ENCODE peak calls at places on chromosomes 12 and 14, in five cellular contexts. One of them, this sample, is unnamed.

GRCh38 chr14:53004976-53005375 is 54.1 kb upstream of the FERMT2 start:
- DNase-seq in fibroblast of villous mesenchyme: no peak
- DNase-seq in fibroblast of mammary gland: peak; percentile 42
- DNase-seq in osteocyte: no peak
- DNase-seq in tibial artery: no peak
- DNase-seq in this sample: no peak

GRCh38 chr14:64971890-64972785 is at the start of gene RAB15:
- DNase-seq in fibroblast of villous mesenchyme: peak; percentile 27
- DNase-seq in fibroblast of mammary gland: peak; percentile 3
- DNase-seq in osteocyte: no peak
- DNase-seq in tibial artery: no peak
- DNase-seq in this sample: no peak

GRCh38 chr14:77804592-77804991 is 4.7 kb downstream of the ADCK1 start:
- DNase-seq in fibroblast of villous mesenchyme: peak; percentile 12
- DNase-seq in fibroblast of mammary gland: peak; percentile 27
- DNase-seq in osteocyte: no peak
- DNase-seq in tibial artery: no peak
- DNase-seq in this sample: no peak

GRCh38 chr14:58866386-58866785 is 228.6 kb downstream of the DACT1 start:
- DNase-seq in fibroblast of villous mesenchyme: peak; percentile 36
- DNase-seq in fibroblast of mammary gland: no peak
- DNase-seq in osteocyte: no peak
- DNase-seq in tibial artery: no peak
- DNase-seq in this sample: peak; percentile 7

GRCh38 chr12:14997998-14998397 is 25.2 kb downstream of the PDE6H start:
- DNase-seq in fibroblast of villous mesenchyme: no peak
- DNase-seq in fibroblast of mammary gland: no peak
- DNase-seq in osteocyte: no peak
- DNase-seq in tibial artery: no peak
- DNase-seq in this sample: no peak

GRCh38 chr12:52350021-52350620 is 17.2 kb downstream of the KRT85 start:
- DNase-seq in fibroblast of villous mesenchyme: no peak
- DNase-seq in fibroblast of mammary gland: no peak
- DNase-seq in osteocyte: peak; percentile 51
- DNase-seq in tibial artery: no peak
- DNase-seq in this sample: no peak

GRCh38 chr12:66831495-66831894 is 152.6 kb upstream of the GRIP1 start:
- DNase-seq in fibroblast of villous mesenchyme: no peak
- DNase-seq in fibroblast of mammary gland: no peak
- DNase-seq in osteocyte: no peak
- DNase-seq in tibial artery: no peak
- DNase-seq in this sample: no peak

GRCh38 chr12:130668286-130669204 is 47.6 kb downstream of the RIMBP2 start:
- DNase-seq in fibroblast of villous mesenchyme: no peak
- DNase-seq in fibroblast of mammary gland: no peak
- DNase-seq in osteocyte: no peak
- DNase-seq in tibial artery: no peak
- DNase-seq in this sample: no peak

GRCh38 chr14:42980419-42980818 is 1373.7 kb downstream of the LRFN5 start:
- DNase-seq in fibroblast of villous mesenchyme: no peak
- DNase-seq in fibroblast of mammary gland: no peak
- DNase-seq in osteocyte: no peak
- DNase-seq in tibial artery: no peak
- DNase-seq in this sample: no peak

GRCh38 chr14:90039253-90040010 is 22.4 kb upstream of the KCNK13 start:
- DNase-seq in fibroblast of villous mesenchyme: no peak
- DNase-seq in fibroblast of mammary gland: no peak
- DNase-seq in osteocyte: no peak
- DNase-seq in tibial artery: no peak
- DNase-seq in this sample: no peak

GRCh38 chr14:89805501-89805900 is 149.0 kb downstream of the EFCAB11 start:
- DNase-seq in fibroblast of villous mesenchyme: peak; percentile 21
- DNase-seq in fibroblast of mammary gland: no peak
- DNase-seq in osteocyte: no peak
- DNase-seq in tibial artery: no peak
- DNase-seq in this sample: peak; percentile 7

GRCh38 chr12:53585726-53586125 is 40.5 kb downstream of the ATF7 start:
- DNase-seq in fibroblast of villous mesenchyme: no peak
- DNase-seq in fibroblast of mammary gland: no peak
- DNase-seq in osteocyte: no peak
- DNase-seq in tibial artery: no peak
- DNase-seq in this sample: no peak

GRCh38 chr12:92039048-92039447 is 106.6 kb downstream of the BTG1 start:
- DNase-seq in fibroblast of villous mesenchyme: no peak
- DNase-seq in fibroblast of mammary gland: no peak
- DNase-seq in osteocyte: no peak
- DNase-seq in tibial artery: no peak
- DNase-seq in this sample: no peak

GRCh38 chr14:23941230-23941629 is 12.3 kb upstream of the DHRS4 start:
- DNase-seq in fibroblast of villous mesenchyme: no peak
- DNase-seq in fibroblast of mammary gland: no peak
- DNase-seq in osteocyte: no peak
- DNase-seq in tibial artery: no peak
- DNase-seq in this sample: no peak

GRCh38 chr12:115963030-115963480 is 314.4 kb downstream of the MED13L start:
- DNase-seq in fibroblast of villous mesenchyme: peak; percentile 67
- DNase-seq in fibroblast of mammary gland: peak; percentile 69
- DNase-seq in osteocyte: no peak
- DNase-seq in tibial artery: no peak
- DNase-seq in this sample: peak; percentile 79

GRCh38 chr14:101200650-101201516 is 297.4 kb upstream of the RTL1 start:
- DNase-seq in fibroblast of villous mesenchyme: no peak
- DNase-seq in fibroblast of mammary gland: no peak
- DNase-seq in osteocyte: peak; percentile 73
- DNase-seq in tibial artery: no peak
- DNase-seq in this sample: no peak

GRCh38 chr14:61281186-61281676 is at the start of gene TMEM30B:
- DNase-seq in fibroblast of villous mesenchyme: no peak
- DNase-seq in fibroblast of mammary gland: no peak
- DNase-seq in osteocyte: no peak
- DNase-seq in tibial artery: no peak
- DNase-seq in this sample: no peak

GRCh38 chr12:19140381-19141236 is 11.1 kb downstream of the PLEKHA5 start:
- DNase-seq in fibroblast of villous mesenchyme: peak; percentile 55
- DNase-seq in fibroblast of mammary gland: peak; percentile 37
- DNase-seq in osteocyte: no peak
- DNase-seq in tibial artery: no peak
- DNase-seq in this sample: no peak

GRCh38 chr14:61569783-61570182 is 125.5 kb upstream of the HIF1A start:
- DNase-seq in fibroblast of villous mesenchyme: peak; percentile 79
- DNase-seq in fibroblast of mammary gland: peak; percentile 96
- DNase-seq in osteocyte: no peak
- DNase-seq in tibial artery: peak; percentile 53
- DNase-seq in this sample: peak; percentile 54

GRCh38 chr14:103273145-103273846 is 60.7 kb upstream of the EIF5 start:
- DNase-seq in fibroblast of villous mesenchyme: no peak
- DNase-seq in fibroblast of mammary gland: no peak
- DNase-seq in osteocyte: peak; percentile 86
- DNase-seq in tibial artery: no peak
- DNase-seq in this sample: no peak

GRCh38 chr12:66755727-66756395 is 77.0 kb upstream of the GRIP1 start:
- DNase-seq in fibroblast of villous mesenchyme: no peak
- DNase-seq in fibroblast of mammary gland: no peak
- DNase-seq in osteocyte: no peak
- DNase-seq in tibial artery: no peak
- DNase-seq in this sample: no peak

GRCh38 chr14:93063393-93063792 is 52.3 kb downstream of the ITPK1 start:
- DNase-seq in fibroblast of villous mesenchyme: no peak
- DNase-seq in fibroblast of mammary gland: no peak
- DNase-seq in osteocyte: no peak
- DNase-seq in tibial artery: no peak
- DNase-seq in this sample: no peak

GRCh38 chr12:16579041-16579440 is 26.9 kb downstream of the LMO3 start:
- DNase-seq in fibroblast of villous mesenchyme: no peak
- DNase-seq in fibroblast of mammary gland: peak; percentile 26
- DNase-seq in osteocyte: no peak
- DNase-seq in tibial artery: no peak
- DNase-seq in this sample: no peak

DNA sequence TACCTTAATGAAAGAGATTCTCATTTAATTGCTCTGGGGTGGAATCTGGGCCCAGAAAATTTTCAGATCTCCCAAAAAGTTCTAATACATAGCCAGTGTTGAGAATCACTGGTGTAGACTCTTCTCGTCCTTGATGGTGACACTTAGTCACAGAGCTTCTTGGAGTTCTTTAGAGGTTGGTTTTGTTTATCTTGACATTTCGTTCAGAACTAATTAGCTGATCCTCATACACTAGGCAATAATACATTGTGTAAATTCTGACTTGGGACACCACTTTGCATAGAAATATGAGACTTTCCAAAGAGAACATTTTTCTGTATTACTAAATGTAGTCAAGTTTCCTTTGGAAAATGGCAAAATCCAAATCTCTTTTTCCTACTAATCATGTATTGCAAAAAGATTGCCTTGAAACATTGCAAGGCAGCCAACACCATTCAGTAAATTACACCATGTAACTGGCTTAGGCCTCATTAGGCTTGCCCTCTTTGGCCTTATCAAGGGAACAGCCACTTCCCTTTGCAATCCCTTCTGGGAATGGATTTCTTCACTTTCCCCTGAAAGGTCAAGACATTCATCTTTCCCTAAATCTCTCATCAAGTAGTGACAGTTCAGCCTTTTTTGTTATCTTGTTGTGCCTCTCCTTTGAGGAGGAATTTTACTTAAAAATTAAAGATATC is 102.2 kb downstream of the PAH start:
- DNase-seq in fibroblast of villous mesenchyme: no peak
- DNase-seq in fibroblast of mammary gland: no peak
- DNase-seq in osteocyte: no peak
- DNase-seq in tibial artery: peak; percentile 52
- DNase-seq in this sample: no peak
- TF ChIP-seq CTCF in fibroblast of villous mesenchyme: no peak
- TF ChIP-seq CTCF in fibroblast of mammary gland: no peak
- TF ChIP-seq CTCF in osteocyte: no peak
- TF ChIP-seq CTCF in tibial artery: no peak
- TF ChIP-seq CTCF in this sample: no peak

DNA sequence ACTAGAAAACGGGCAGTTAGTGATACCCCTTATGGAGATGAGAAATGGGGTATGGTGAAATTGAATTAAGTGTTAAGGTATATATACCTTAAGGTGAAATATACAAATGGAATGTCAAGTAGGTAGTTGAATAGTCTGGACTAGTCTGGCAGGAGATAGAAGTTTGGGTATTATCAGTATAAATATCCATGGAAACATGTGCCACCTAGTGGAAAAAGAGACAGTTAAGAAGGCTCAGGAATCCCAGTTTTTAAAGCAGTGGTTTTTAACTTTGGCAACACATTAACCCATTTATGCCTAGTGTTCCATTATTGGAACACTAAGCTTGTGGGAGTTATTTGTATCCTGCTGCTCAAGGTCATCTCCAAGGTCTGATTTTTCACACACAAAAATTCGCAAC is 38.6 kb upstream of the TPH2 start:
- DNase-seq in fibroblast of villous mesenchyme: peak; percentile 13
- DNase-seq in fibroblast of mammary gland: peak; percentile 35
- DNase-seq in osteocyte: no peak
- DNase-seq in tibial artery: no peak
- DNase-seq in this sample: peak; percentile 15
- TF ChIP-seq CTCF in fibroblast of villous mesenchyme: peak; percentile 33
- TF ChIP-seq CTCF in fibroblast of mammary gland: peak; percentile 39
- TF ChIP-seq CTCF in osteocyte: peak; percentile 36
- TF ChIP-seq CTCF in tibial artery: no peak
- TF ChIP-seq CTCF in this sample: peak; percentile 77

GRCh38 chr12:89918172-89918880 is 209.7 kb upstream of the ATP2B1 start:
- DNase-seq in fibroblast of villous mesenchyme: no peak
- DNase-seq in fibroblast of mammary gland: no peak
- DNase-seq in osteocyte: no peak
- DNase-seq in tibial artery: no peak
- DNase-seq in this sample: no peak
- TF ChIP-seq CTCF in fibroblast of villous mesenchyme: no peak
- TF ChIP-seq CTCF in fibroblast of mammary gland: no peak
- TF ChIP-seq CTCF in osteocyte: no peak
- TF ChIP-seq CTCF in tibial artery: no peak
- TF ChIP-seq CTCF in this sample: no peak

DNA sequence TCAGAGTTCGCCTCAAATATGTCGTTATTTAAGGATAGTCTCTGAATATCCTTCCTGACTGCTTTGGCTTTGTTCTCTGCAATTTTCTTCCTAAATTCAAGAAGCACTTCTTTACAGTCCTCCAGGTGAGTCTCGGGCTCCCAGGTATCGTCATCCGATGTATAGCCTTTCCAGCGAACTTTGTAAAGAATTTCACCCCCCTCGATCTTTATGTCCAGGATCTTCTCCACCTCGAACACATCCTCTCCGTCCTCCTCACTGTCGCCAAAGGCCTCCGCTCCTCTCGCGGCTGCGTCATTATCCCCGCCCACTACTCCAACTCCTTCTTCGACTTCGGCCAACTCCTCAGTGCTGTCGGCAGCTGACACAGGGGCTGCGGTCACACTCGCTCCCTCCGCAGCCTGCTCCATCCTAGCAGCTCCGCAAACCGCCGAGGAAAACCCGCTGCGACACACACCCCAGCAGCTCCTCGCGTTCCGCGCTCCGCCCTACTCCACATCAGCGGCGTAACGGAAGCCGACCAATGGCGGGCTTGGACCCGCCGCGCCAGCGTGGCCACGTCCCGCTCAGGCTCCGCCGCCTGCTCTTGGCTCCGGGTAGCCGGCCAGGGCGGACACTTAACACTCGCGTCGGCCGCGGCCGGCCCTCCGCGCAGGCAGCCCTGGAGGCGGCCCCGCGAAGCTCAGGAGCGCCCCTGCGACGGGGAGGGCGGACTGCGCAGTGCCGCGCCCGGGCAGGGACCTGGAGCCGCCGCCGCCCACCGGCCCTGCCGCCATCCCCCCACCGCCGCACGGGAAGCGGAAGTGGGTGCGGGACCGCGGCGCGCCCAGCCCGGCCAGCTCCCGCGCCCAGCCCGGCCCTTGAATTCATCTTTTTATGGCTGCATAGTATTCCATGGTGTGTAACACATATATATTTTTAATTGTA is 4.1 kb downstream of the CD163L1 start:
- DNase-seq in fibroblast of villous mesenchyme: peak; percentile 63
- DNase-seq in fibroblast of mammary gland: peak; percentile 64
- DNase-seq in osteocyte: peak; percentile 87
- DNase-seq in tibial artery: no peak
- DNase-seq in this sample: no peak
- TF ChIP-seq CTCF in fibroblast of villous mesenchyme: no peak
- TF ChIP-seq CTCF in fibroblast of mammary gland: no peak
- TF ChIP-seq CTCF in osteocyte: peak; percentile 36
- TF ChIP-seq CTCF in tibial artery: no peak
- TF ChIP-seq CTCF in this sample: no peak

GRCh38 chr14:94521375-94522114 is 12.3 kb upstream of the SERPINA12 start:
- DNase-seq in fibroblast of villous mesenchyme: no peak
- DNase-seq in fibroblast of mammary gland: no peak
- DNase-seq in osteocyte: peak; percentile 76
- DNase-seq in tibial artery: no peak
- DNase-seq in this sample: no peak
- TF ChIP-seq CTCF in fibroblast of villous mesenchyme: no peak
- TF ChIP-seq CTCF in fibroblast of mammary gland: no peak
- TF ChIP-seq CTCF in osteocyte: no peak
- TF ChIP-seq CTCF in tibial artery: no peak
- TF ChIP-seq CTCF in this sample: no peak

DNA sequence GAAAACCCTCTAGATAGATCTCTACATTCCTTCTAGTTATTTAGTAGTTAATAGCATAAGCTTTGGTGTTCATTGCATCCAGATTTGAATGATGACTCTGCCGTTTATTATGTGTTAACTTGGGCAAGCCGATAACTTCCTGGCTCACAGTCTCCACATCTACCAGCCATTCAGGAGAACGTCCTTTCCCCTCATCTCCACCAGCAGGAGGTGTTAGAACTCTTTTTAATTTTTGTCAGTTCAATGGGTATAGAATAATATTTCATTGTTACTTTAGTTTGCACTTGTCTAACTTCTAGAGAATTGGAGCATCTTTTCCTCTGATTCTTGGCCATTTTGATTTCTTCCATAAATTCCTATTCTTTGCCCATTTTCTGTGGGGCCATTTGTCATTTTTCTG is 30.0 kb upstream of the WSCD2 start:
- DNase-seq in fibroblast of villous mesenchyme: no peak
- DNase-seq in fibroblast of mammary gland: no peak
- DNase-seq in osteocyte: no peak
- DNase-seq in tibial artery: no peak
- DNase-seq in this sample: no peak
- TF ChIP-seq CTCF in fibroblast of villous mesenchyme: no peak
- TF ChIP-seq CTCF in fibroblast of mammary gland: no peak
- TF ChIP-seq CTCF in osteocyte: peak; percentile 46
- TF ChIP-seq CTCF in tibial artery: peak; percentile 42
- TF ChIP-seq CTCF in this sample: no peak

This sample was measured in HFFc6.